ENCODE peak calls at places on chromosomes 16 and 17, in six cellular contexts. K is A549, G is adrenal gland, O is H1, W is heart left ventricle, J is body of pancreas. A is an unnamed sample.

GRCh38 chr17:14434506-14434905 is 133.6 kb downstream of the HS3ST3B1 start:
- DNase-seq in G (no peak), J (no peak), W (no peak), O (no peak), K (no peak), A (no peak)

GRCh38 chr16:23905027-23905426 is 69.2 kb downstream of the PRKCB start:
- DNase-seq in G (no peak), K (peak; percentile 15), J (peak; percentile 7), W (no peak), O (peak; percentile 68), A (no peak)

GRCh38 chr16:63289834-63290460 is 1253.7 kb upstream of the CDH8 start:
- DNase-seq in W (peak; percentile 23), O (peak; percentile 50), J (peak; percentile 49), K (peak; percentile 4), G (peak; percentile 31), A (no peak)

GRCh38 chr17:58331815-58332719 is 3.5 kb upstream of the TSPOAP1 start:
- DNase-seq in J (peak; percentile 75), G (peak; percentile 64), K (no peak), W (peak; percentile 80), O (no peak), A (peak; percentile 94)

GRCh38 chr16:58338205-58338604 is 43.4 kb upstream of the PRSS54 start:
- DNase-seq in O (no peak), K (no peak), J (no peak), W (no peak), G (no peak), A (no peak)

GRCh38 chr17:32806646-32807045 is 70.3 kb downstream of the MYO1D start:
- DNase-seq in O (no peak), K (no peak), W (no peak), J (no peak), G (no peak), A (no peak)

GRCh38 chr17:19024101-19025078 is 19.8 kb upstream of the FAM83G start:
- DNase-seq in J (no peak), K (no peak), W (no peak), G (no peak), O (no peak), A (no peak)

GRCh38 chr16:61798741-61799140 is 237.5 kb downstream of the CDH8 start:
- DNase-seq in O (no peak), G (no peak), W (no peak), K (no peak), J (no peak), A (no peak)

GRCh38 chr17:40528692-40529417 is 27.4 kb upstream of the TNS4 start:
- DNase-seq in J (no peak), O (no peak), G (no peak), W (no peak), K (no peak), A (peak; percentile 74)

GRCh38 chr16:55552621-55553020 is 13.9 kb upstream of the CAPNS2 start:
- DNase-seq in K (no peak), G (no peak), J (no peak), W (no peak), O (no peak), A (no peak)

GRCh38 chr16:5874899-5875298 is 777.3 kb upstream of the EEF2KMT start:
- DNase-seq in W (no peak), K (no peak), J (no peak), G (no peak), O (no peak), A (no peak)

GRCh38 chr17:57541472-57542394 is 203.4 kb downstream of the CCDC182 start:
- DNase-seq in J (no peak), G (peak; percentile 94), O (no peak), K (peak; percentile 97), W (peak; percentile 78), A (no peak)

GRCh38 chr16:58186176-58186944 is 11.5 kb downstream of the CSNK2A2 start:
- DNase-seq in W (no peak), O (no peak), K (no peak), G (no peak), J (no peak), A (no peak)

GRCh38 chr17:32161506-32162365 is 19.4 kb downstream of the RHOT1 start:
- DNase-seq in G (no peak), K (no peak), W (no peak), J (no peak), O (no peak), A (no peak)

GRCh38 chr17:48052956-48053757 is 5.0 kb downstream of the NFE2L1 start:
- DNase-seq in K (no peak), O (no peak), W (peak; percentile 89), G (peak; percentile 93), J (peak; percentile 77), A (peak; percentile 93)

GRCh38 chr16:50671644-50672260 is 9.4 kb downstream of the SNX20 start:
- DNase-seq in O (no peak), W (no peak), J (no peak), G (no peak), K (no peak), A (no peak)

GRCh38 chr16:85519540-85520231 is 93.4 kb upstream of the GSE1 start:
- DNase-seq in G (no peak), W (no peak), O (no peak), K (no peak), J (no peak), A (no peak)

GRCh38 chr17:32903774-32904673 is 23.9 kb upstream of the TMEM98 start:
- DNase-seq in J (no peak), G (no peak), O (no peak), W (no peak), K (no peak), A (no peak)

GRCh38 chr16:50190292-50190691 is 37.2 kb downstream of the TENT4B start:
- DNase-seq in G (no peak), J (no peak), W (no peak), O (no peak), K (no peak), A (no peak)

GRCh38 chr16:75555707-75556512 is at the start of gene TMEM231:
- DNase-seq in G (peak; percentile 97), K (peak; percentile 95), W (peak; percentile 98), J (peak; percentile 98), O (peak; percentile 67), A (peak; percentile 96)

GRCh38 chr17:55641559-55642160 is 81.0 kb downstream of the TMEM100 start:
- DNase-seq in O (peak; percentile 33), W (peak; percentile 71), G (peak; percentile 59), K (peak; percentile 20), J (peak; percentile 62), A (peak; percentile 44)

GRCh38 chr16:54443352-54443751 is 156.8 kb upstream of the IRX3 start:
- DNase-seq in O (no peak), K (no peak), G (no peak), W (no peak), J (no peak), A (no peak)

GRCh38 chr16:20323591-20324117 is 3.7 kb downstream of the GP2 start:
- DNase-seq in J (no peak), W (no peak), O (no peak), G (no peak), K (no peak), A (no peak)

GRCh38 chr16:88411951-88412576 is 29.3 kb downstream of the ZNF469 start:
- DNase-seq in K (no peak), W (no peak), G (no peak), J (no peak), O (no peak), A (no peak)

GRCh38 chr16:11325404-11326083 is 19.7 kb upstream of the RMI2 start:
- DNase-seq in O (no peak), W (no peak), J (no peak), G (no peak), K (no peak), A (no peak)

GRCh38 chr17:50864747-50865059 is 1.5 kb downstream of the TOB1 start:
- DNase-seq in O (no peak), W (no peak), G (no peak), J (peak; percentile 36), K (no peak), A (no peak)

GRCh38 chr17:50865060-50865867 is 890 bp downstream of the TOB1 start:
- DNase-seq in O (no peak), J (peak; percentile 71), K (no peak), G (peak; percentile 53), W (peak; percentile 75), A (no peak)

GRCh38 chr17:50863221-50863843 is 2.8 kb downstream of the TOB1 start:
- DNase-seq in O (no peak), J (peak; percentile 72), W (no peak), K (no peak), G (peak; percentile 67), A (no peak)

GRCh38 chr17:50865868-50866260 is 290 bp downstream of the TOB1 start:
- DNase-seq in K (no peak), O (no peak), G (no peak), J (no peak), W (no peak), A (no peak)

GRCh38 chr17:50863931-50864330 is 2.2 kb downstream of the TOB1 start:
- DNase-seq in K (no peak), O (no peak), G (no peak), J (no peak), W (no peak), A (no peak)
- H3K4me3 ChIP-seq in K (peak overlapping the region; percentile 92), O (peak overlapping the region; percentile 77), G (no peak overlapping the region), J (peak overlapping the region; percentile 83), W (peak overlapping the region; percentile 90), A (no peak overlapping the region)

DNA sequence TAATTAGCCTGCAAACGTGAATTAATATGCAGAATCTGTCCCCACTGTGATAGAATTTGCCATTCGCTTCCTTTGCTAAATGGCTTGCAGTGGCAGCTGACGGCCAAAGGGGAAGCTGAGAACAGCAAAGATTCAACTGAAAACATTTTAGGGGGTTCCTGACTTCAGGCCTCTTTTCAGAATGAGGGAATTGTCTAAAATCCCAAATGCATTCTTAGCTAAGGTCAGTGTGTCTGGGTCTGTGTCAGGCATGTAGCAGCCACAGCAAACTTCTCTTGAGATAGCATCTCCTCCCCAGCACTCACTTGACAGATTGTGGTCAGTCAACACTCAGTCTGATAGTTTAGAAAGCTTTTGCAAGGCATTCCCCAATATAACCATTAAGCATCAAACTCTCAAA is 701.1 kb downstream of the WWOX start:
- DNase-seq in J (no peak), G (no peak), W (no peak), O (no peak), K (no peak), A (no peak)
- TF ChIP-seq POLR2A in J (no peak), G (no peak), W (no peak), O (no peak), K (no peak), A (no peak)

DNA sequence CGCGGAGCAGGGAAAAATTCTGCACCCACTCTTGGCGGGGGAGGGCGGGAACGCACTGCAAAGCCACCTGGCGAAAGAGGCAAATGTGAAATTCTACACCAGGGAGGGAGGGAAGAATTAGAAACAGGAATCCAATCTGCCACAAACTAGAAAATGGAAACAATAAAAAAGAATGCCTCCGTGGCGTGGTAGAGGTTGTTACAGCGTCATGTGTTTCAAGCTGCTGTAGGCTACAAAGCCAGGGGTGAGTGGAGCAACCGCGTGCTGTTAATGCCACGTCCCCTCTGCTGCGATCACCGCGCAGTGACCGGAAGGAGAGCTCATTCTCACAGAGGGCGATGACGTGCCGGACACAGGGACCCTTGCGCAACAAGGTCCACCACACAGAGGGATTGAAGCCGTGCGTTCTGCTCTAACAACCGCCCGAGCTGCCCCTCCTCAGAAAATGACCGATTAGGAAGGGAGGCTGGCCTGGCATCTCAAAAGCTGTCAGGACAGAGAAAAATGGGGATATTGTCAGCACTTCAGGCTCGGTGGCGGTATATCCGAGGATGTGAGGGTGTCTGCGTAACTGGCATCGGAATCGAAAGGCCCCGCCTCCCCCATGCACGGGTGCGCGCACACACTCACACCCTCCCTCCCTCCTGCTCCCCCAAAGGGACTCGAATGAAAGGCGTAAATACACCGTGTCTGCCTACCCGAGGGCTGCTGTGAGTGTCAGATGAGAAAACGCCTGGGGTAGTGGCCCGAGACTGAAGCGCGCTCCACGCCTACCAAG is 70.8 kb upstream of the TNRC6C start:
- DNase-seq in G (peak; percentile 76), K (peak; percentile 68), O (no peak), W (peak; percentile 80), J (peak; percentile 86), A (peak; percentile 81)
- H3K4me3 ChIP-seq in G (peak overlapping the region; percentile 16), K (peak overlapping the region; percentile 49), O (peak overlapping the region; percentile 55), W (peak overlapping the region; percentile 58), J (peak overlapping the region; percentile 14), A (peak overlapping the region; percentile 24)

GRCh38 chr16:31094424-31095120 is at the start of gene VKORC1:
- DNase-seq in W (peak; percentile 95), O (peak; percentile 92), K (peak; percentile 95), J (peak; percentile 98), G (peak; percentile 97), A (peak; percentile 95)
- TF ChIP-seq POLR2A in W (no peak), O (no peak), K (peak; percentile 62), J (peak; percentile 57), G (peak; percentile 26), A (no peak)

A was measured in lower leg skin.